ENCODE peak calls at places on chromosomes 7 and 10, in seven cellular contexts. R is fibroblast of the conjunctiva, U is NCI-H1105 treated with DMSO at 0.1 percent for 48 hours, W is psoas muscle, A is GM23338, Y is neural progenitor cell, T is mammary epithelial cell. V is an unnamed sample.

GRCh38 chr10:13708256-13708990 is 121.7 kb downstream of the PRPF18 start:
- DNase-seq in Y (peak; percentile 38), R (no peak), T (peak; percentile 82), W (no peak), A (peak; percentile 38), U (no peak), V (no peak)

GRCh38 chr10:77855404-77856155 is 71.0 kb downstream of the DLG5 start:
- DNase-seq in Y (no peak), A (no peak), R (no peak), T (no peak), U (no peak), W (no peak), V (no peak)

GRCh38 chr7:75889223-75889825 is 10.5 kb downstream of the RHBDD2 start:
- DNase-seq in T (no peak), Y (no peak), U (no peak), W (no peak), R (no peak), A (no peak), V (no peak)

GRCh38 chr7:51455948-51456347 is 139.3 kb upstream of the COBL start:
- DNase-seq in T (no peak), W (no peak), Y (peak; percentile 32), R (no peak), A (peak; percentile 30), U (peak; percentile 90), V (no peak)

GRCh38 chr10:11875499-11876281 is 52.5 kb downstream of the PROSER2 start:
- DNase-seq in T (peak; percentile 93), Y (peak; percentile 28), R (peak; percentile 56), A (peak; percentile 58), W (peak; percentile 91), U (no peak), V (peak; percentile 81)

GRCh38 chr7:139541600-139542307 is 18.3 kb downstream of the CLEC2L start:
- DNase-seq in W (peak; percentile 81), Y (peak; percentile 78), A (peak; percentile 27), T (no peak), U (no peak), R (no peak), V (no peak)

GRCh38 chr10:118965096-118965495 is 64.4 kb upstream of the NANOS1 start:
- DNase-seq in W (no peak), A (no peak), T (no peak), U (no peak), R (no peak), Y (no peak), V (no peak)

GRCh38 chr7:138848056-138848975 is 50.3 kb upstream of the ATP6V0A4 start:
- DNase-seq in U (no peak), W (no peak), A (no peak), R (no peak), T (no peak), Y (no peak), V (peak; percentile 21)

GRCh38 chr10:77713506-77714280 is 76.1 kb upstream of the KCNMA1 start:
- DNase-seq in W (no peak), Y (no peak), A (no peak), R (no peak), U (no peak), T (no peak), V (no peak)

GRCh38 chr7:27185013-27185707 is at the start of gene HOXA11:
- DNase-seq in A (no peak), Y (no peak), U (no peak), R (no peak), W (no peak), T (no peak), V (no peak)

GRCh38 chr7:149109969-149110368 is 16.2 kb downstream of the ZNF425 start:
- DNase-seq in A (no peak), Y (no peak), R (no peak), T (no peak), U (no peak), W (no peak), V (peak; percentile 57)

GRCh38 chr7:76131872-76132271 is 69.8 kb upstream of the SRRM3 start:
- DNase-seq in W (no peak), Y (no peak), T (no peak), U (no peak), R (no peak), A (no peak), V (no peak)

GRCh38 chr10:3720228-3721019 is 64.6 kb downstream of the KLF6 start:
- DNase-seq in A (no peak), Y (no peak), U (no peak), W (peak; percentile 81), T (peak; percentile 75), R (peak; percentile 53), V (peak; percentile 15)

GRCh38 chr7:4774804-4775280 is 581 bp upstream of the AP5Z1 start:
- DNase-seq in R (no peak), U (no peak), T (peak; percentile 70), Y (no peak), W (no peak), A (no peak), V (no peak)

V was measured in HT1080.